ENCODE peak calls at places on chromosomes 11 and 22, in six cellular contexts. J, M, W, O, D and U are unnamed samples. For H3K79me2, the result is how much of the 10 kb centered on the place peaks cover.

GRCh38 chr22:46001046-46001425 is 24.1 kb upstream of the WNT7B start:
- DNase-seq in J (peak), M (no peak), W (no peak), O (no peak), D (no peak), U (no peak)

GRCh38 chr11:57805780-57806179 is 44.2 kb downstream of the CTNND1 start:
- DNase-seq in J (no peak), M (no peak), W (no peak), O (no peak), D (no peak), U (no peak)

GRCh38 chr11:79047356-79047755 is 393.5 kb downstream of the TENM4 start:
- DNase-seq in J (no peak), M (no peak), W (no peak), O (no peak), D (no peak), U (no peak)

GRCh38 chr11:91773090-91773489 is 451.5 kb upstream of the FAT3 start:
- DNase-seq in J (no peak), M (no peak), W (peak), O (no peak), D (no peak), U (peak)

GRCh38 chr22:19639610-19640135 is 74.6 kb upstream of the SEPTIN5 start:
- DNase-seq in J (no peak), M (no peak), W (no peak), O (no peak), D (no peak), U (no peak)

GRCh38 chr22:39773976-39774539 is 119.5 kb downstream of the ENTHD1 start:
- DNase-seq in J (peak), M (no peak), W (peak), O (peak), D (peak), U (no peak)

GRCh38 chr11:14411818-14412217 is 52.8 kb upstream of the RRAS2 start:
- DNase-seq in J (no peak), M (no peak), W (peak), O (no peak), D (no peak), U (no peak)

GRCh38 chr11:111334495-111335123 is 36.3 kb downstream of the POU2AF3 start:
- DNase-seq in J (no peak), M (no peak), W (peak), O (no peak), D (peak), U (no peak)

GRCh38 chr11:76288166-76288978 is 82.1 kb upstream of the WNT11 start:
- DNase-seq in J (peak), M (no peak), W (no peak), O (peak), D (no peak), U (no peak)

GRCh38 chr11:84173078-84173477 is 886.9 kb upstream of the CCDC90B start:
- DNase-seq in J (no peak), M (no peak), W (no peak), O (no peak), D (no peak), U (no peak)

GRCh38 chr11:58659404-58659803 is 36.9 kb downstream of the CNTF start:
- DNase-seq in J (no peak), M (peak), W (peak), O (no peak), D (peak), U (no peak)

GRCh38 chr11:61728066-61728939 is 24.1 kb upstream of the MYRF start:
- DNase-seq in J (no peak), M (no peak), W (peak), O (no peak), D (no peak), U (no peak)

GRCh38 chr11:35087648-35088047 is 51.3 kb upstream of the CD44 start:
- DNase-seq in J (no peak), M (no peak), W (no peak), O (no peak), D (no peak), U (no peak)

GRCh38 chr11:86041975-86042378 is 26.9 kb downstream of the PICALM start:
- DNase-seq in J (peak), M (peak), W (peak), O (peak), D (peak), U (peak)

GRCh38 chr11:120121914-120122473 is 15.9 kb downstream of the TRIM29 start:
- DNase-seq in J (no peak), M (no peak), W (peak), O (no peak), D (peak), U (peak)

GRCh38 chr11:96424693-96425092 is 34.9 kb downstream of the JRKL start:
- DNase-seq in J (no peak), M (no peak), W (peak), O (no peak), D (no peak), U (no peak)

GRCh38 chr11:122628691-122629555 is 26.6 kb upstream of the UBASH3B start:
- DNase-seq in J (peak), M (peak), W (peak), O (peak), D (peak), U (peak)

GRCh38 chr11:118088531-118088930 is 1.8 kb upstream of the SMIM35 start:
- DNase-seq in J (no peak), M (no peak), W (peak), O (no peak), D (no peak), U (no peak)

GRCh38 chr11:21988477-21988876 is 204.4 kb upstream of the ANO5 start:
- DNase-seq in J (no peak), M (no peak), W (no peak), O (peak), D (peak), U (no peak)

GRCh38 chr11:119860561-119861094 is 131.6 kb upstream of the NECTIN1 start:
- DNase-seq in J (no peak), M (no peak), W (no peak), O (no peak), D (no peak), U (no peak)

GRCh38 chr11:12841946-12842630 is 167.0 kb upstream of the RASSF10 start:
- DNase-seq in J (peak), M (no peak), W (peak), O (no peak), D (peak), U (peak)

GRCh38 chr11:102843474-102843873 is at the start of gene MMP3:
- DNase-seq in J (no peak), M (no peak), W (peak), O (no peak), D (no peak), U (no peak)

GRCh38 chr11:59097113-59097708 is 9.8 kb upstream of the FAM111B start:
- DNase-seq in J (peak), M (peak), W (peak), O (peak), D (peak), U (peak)

GRCh38 chr11:26665946-26666345 is 55.9 kb downstream of the SLC5A12 start:
- DNase-seq in J (no peak), M (no peak), W (no peak), O (no peak), D (no peak), U (no peak)

GRCh38 chr11:93198221-93198650 is 445 bp upstream of the SLC36A4 start:
- DNase-seq in J (no peak), M (no peak), W (peak), O (peak), D (no peak), U (no peak)

GRCh38 chr11:72665911-72666472 is 8.2 kb downstream of the PDE2A start:
- DNase-seq in J (no peak), M (no peak), W (no peak), O (no peak), D (no peak), U (no peak)

GRCh38 chr11:78256962-78257361 is 68.2 kb downstream of the USP35 start:
- DNase-seq in J (no peak), M (no peak), W (no peak), O (no peak), D (peak), U (no peak)

GRCh38 chr11:82995754-82996398 is 75.8 kb downstream of the RAB30 start:
- DNase-seq in J (no peak), M (no peak), W (no peak), O (peak), D (no peak), U (no peak)

GRCh38 chr11:78251083-78251699 is 62.5 kb downstream of the USP35 start:
- DNase-seq in J (no peak), M (no peak), W (peak), O (no peak), D (no peak), U (no peak)

GRCh38 chr11:83724704-83725114 is 438.5 kb upstream of the CCDC90B start:
- DNase-seq in J (no peak), M (no peak), W (peak), O (no peak), D (peak), U (peak)

GRCh38 chr22:45945621-45946020 is 31.3 kb downstream of the WNT7B start:
- DNase-seq in J (no peak), M (no peak), W (no peak), O (no peak), D (no peak), U (no peak)

GRCh38 chr11:25349537-25349936 is 852.7 kb downstream of the LUZP2 start:
- DNase-seq in J (no peak), M (no peak), W (no peak), O (no peak), D (no peak), U (no peak)

GRCh38 chr22:30490399-30490798 is 15.1 kb downstream of the SEC14L4 start:
- DNase-seq in J (no peak), M (no peak), W (no peak), O (peak), D (no peak), U (peak)

GRCh38 chr11:110176366-110177056 is 83.3 kb downstream of the ZC3H12C start:
- DNase-seq in J (no peak), M (no peak), W (peak), O (no peak), D (no peak), U (no peak)

GRCh38 chr11:108565653-108566052 is 27.9 kb downstream of the EXPH5 start:
- DNase-seq in J (no peak), M (no peak), W (no peak), O (no peak), D (no peak), U (no peak)

GRCh38 chr22:17565986-17566687 is 2.8 kb downstream of the SLC25A18 start:
- DNase-seq in J (no peak), M (no peak), W (no peak), O (no peak), D (no peak), U (no peak)

GRCh38 chr22:46681010-46681409 is 57.0 kb downstream of the CERK start:
- DNase-seq in J (peak), M (no peak), W (no peak), O (no peak), D (no peak), U (no peak)

GRCh38 chr22:42717197-42717967 is 3.3 kb downstream of the A4GALT start:
- DNase-seq in J (peak), M (no peak), W (no peak), O (peak), D (no peak), U (no peak)

GRCh38 chr22:29288837-29289236 is 17.6 kb upstream of the GAS2L1 start:
- DNase-seq in J (no peak), M (no peak), W (no peak), O (no peak), D (no peak), U (no peak)
- H3K79me2 ChIP-seq in J (under half), M (half or more), W (under half), O (half or more), D (half or more), U (half or more)

GRCh38 chr11:38839076-38839475 is 2241.0 kb upstream of the RAG2 start:
- DNase-seq in J (no peak), M (no peak), W (no peak), O (no peak), D (no peak), U (no peak)

GRCh38 chr11:38835986-38836385 is 2237.9 kb upstream of the RAG2 start:
- DNase-seq in J (no peak), M (no peak), W (no peak), O (no peak), D (no peak), U (peak)
- TF ChIP-seq EZH2phosphoT487 in J (no peak), M (no peak), W (no peak), O (no peak), D (no peak), U (peak)

GRCh38 chr22:31652129-31652528 is 9.9 kb downstream of the PISD start:
- DNase-seq in J (no peak), M (no peak), W (no peak), O (no peak), D (no peak), U (no peak)

GRCh38 chr22:31653944-31654343 is 8.1 kb downstream of the PISD start:
- DNase-seq in J (no peak), M (no peak), W (no peak), O (no peak), D (no peak), U (no peak)

GRCh38 chr22:31654408-31654807 is 7.6 kb downstream of the PISD start:
- DNase-seq in J (no peak), M (no peak), W (no peak), O (no peak), D (no peak), U (no peak)

GRCh38 chr22:31651667-31652066 is 10.3 kb downstream of the PISD start:
- DNase-seq in J (no peak), M (no peak), W (no peak), O (no peak), D (no peak), U (no peak)

DNA sequence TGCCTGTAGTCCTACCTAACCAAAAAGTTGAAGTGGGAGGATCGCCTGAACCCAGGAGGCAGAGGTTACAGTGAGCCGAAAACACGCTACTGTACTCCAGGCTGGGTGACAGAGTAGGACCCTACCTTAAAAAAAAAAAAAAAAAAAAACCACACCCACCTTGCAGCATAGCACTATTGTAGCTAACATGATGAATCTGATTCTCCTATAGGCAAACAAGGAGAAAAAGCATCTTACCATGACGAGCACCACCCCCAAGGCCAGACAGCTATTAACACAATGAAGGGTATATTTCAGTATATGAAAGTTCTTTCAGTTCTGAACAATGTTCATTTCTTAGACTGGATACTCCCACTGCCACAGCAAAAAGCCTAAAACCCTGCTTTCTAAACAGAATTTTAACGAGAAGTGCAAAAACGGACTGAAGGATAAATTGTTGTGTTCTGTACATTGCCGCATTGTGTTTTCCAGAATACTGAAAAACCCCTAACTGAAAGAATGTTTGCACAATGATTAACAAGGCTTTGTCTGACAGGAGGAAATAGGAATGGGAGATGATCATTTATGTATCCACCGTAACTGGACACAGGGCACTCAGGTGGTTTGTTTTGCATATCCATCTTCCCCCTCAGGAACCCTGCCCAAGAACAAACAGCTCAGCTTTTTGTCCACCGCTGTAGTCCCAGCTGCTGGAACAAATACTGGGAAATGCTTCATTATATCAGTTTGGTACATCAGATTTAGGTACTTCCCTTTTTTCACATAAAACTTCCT is 8.9 kb downstream of the PISD start:
- DNase-seq in J (no peak), M (no peak), W (peak), O (no peak), D (peak), U (no peak)
- H3K79me2 ChIP-seq in J (under half), M (half or more), W (half or more), O (half or more), D (half or more), U (half or more)

GRCh38 chr11:89181111-89181510 is 3.4 kb downstream of the TYR start:
- DNase-seq in J (no peak), M (no peak), W (no peak), O (no peak), D (no peak), U (no peak)
- TF ChIP-seq EZH2phosphoT487 in J (no peak), M (no peak), W (no peak), O (no peak), D (no peak), U (no peak)

GRCh38 chr11:2310786-2311455 is 9.1 kb downstream of the TSPAN32 start:
- DNase-seq in J (no peak), M (no peak), W (no peak), O (no peak), D (no peak), U (no peak)

GRCh38 chr11:2313051-2313951 is 11.5 kb downstream of the TSPAN32 start:
- DNase-seq in J (no peak), M (no peak), W (no peak), O (no peak), D (no peak), U (no peak)

GRCh38 chr11:2310073-2310785 is 8.4 kb downstream of the TSPAN32 start:
- DNase-seq in J (no peak), M (no peak), W (no peak), O (no peak), D (no peak), U (no peak)

GRCh38 chr11:2312232-2313042 is 10.6 kb downstream of the TSPAN32 start:
- DNase-seq in J (no peak), M (no peak), W (peak), O (no peak), D (no peak), U (no peak)

DNA sequence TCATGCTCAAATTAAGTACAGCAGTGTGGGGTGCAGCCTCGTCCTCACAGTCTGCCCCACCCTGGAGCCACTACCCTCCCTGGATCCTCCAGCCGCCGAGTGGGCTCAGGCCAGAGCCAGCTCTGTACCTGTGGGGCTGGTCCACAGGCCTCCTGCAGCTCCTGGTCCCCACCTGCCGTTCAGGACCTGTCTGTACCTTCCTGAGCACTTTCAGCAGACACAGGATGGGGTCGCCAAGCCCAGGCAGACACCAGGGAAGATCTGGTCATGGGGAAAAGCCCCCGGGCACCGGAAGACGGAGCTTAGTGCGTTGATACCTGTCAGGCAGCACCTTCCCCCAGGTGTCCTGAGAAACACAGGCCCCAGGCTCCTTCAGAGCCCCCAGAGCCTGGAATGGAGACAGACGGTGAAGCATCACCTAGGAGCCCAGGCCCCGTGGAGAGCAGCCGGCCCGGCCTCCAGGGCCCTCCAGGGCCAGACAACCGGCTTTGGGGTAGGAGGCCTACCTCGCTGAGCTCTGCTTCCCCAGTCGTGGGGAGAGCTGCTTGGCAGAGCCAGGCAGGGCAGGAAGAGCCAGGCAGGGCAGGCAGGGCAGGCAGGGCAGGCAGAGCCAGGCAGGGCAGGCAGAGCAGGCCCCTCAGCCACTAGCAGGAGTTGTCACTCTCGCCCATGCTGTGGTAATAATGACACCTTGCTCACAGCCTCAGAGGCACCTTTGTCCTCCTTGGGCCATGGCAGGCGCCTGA is 9.8 kb downstream of the TSPAN32 start:
- DNase-seq in J (no peak), M (no peak), W (no peak), O (no peak), D (no peak), U (no peak)
- H3K79me2 ChIP-seq in J (under half), M (under half), W (under half), O (under half), D (under half), U (under half)

DNA sequence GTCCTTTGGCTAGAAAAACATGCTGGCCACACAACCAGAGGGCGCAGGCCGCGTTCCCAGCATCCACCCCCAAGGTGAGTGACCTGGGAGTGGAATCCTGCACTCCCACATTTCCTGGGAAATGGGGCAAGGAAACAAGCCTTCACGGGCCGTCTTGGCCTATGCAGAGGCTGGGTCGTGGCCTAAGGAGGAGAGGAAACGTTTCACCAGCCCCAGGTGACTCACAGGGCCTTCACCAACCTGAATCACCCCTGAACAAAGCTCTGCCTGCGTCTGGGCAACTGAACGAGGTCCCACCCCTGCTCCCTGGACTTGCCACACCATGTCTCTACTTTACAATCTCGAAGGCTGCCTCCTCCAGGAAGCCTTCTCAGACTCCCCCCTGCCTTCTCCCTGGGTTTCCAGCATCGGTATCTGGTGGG is 13.2 kb downstream of the MYH9 start:
- DNase-seq in J (no peak), M (peak), W (peak), O (no peak), D (no peak), U (no peak)
- TF ChIP-seq EZH2phosphoT487 in J (no peak), M (no peak), W (no peak), O (no peak), D (no peak), U (no peak)

GRCh38 chr11:67279589-67280340 is 9.3 kb upstream of the ANKRD13D start:
- DNase-seq in J (no peak), M (no peak), W (no peak), O (no peak), D (no peak), U (no peak)
- H3K79me2 ChIP-seq in J (under half), M (under half), W (under half), O (half or more), D (under half), U (under half)

DNA sequence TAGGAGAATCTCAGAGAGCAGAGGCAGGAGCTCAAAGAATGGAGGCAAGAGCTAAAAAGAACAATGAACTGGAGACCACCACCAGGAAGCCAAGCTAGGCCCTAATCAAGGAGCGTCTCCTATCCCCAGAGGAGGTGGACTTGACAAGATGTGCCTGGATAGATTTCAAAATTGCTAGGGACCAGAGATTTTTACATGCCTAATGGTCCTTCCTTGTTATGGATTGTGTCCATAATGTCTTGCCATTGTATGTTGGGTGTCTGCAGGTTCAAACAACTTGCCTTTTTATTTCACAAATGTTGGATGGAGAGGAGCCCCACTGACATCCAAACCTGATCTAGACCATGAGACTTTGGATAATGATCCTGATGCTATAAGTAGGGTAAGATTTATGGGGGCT is 88.2 kb upstream of the TP53I11 start:
- DNase-seq in J (no peak), M (no peak), W (no peak), O (no peak), D (no peak), U (no peak)
- TF ChIP-seq EZH2phosphoT487 in J (no peak), M (no peak), W (no peak), O (no peak), D (no peak), U (no peak)